ENCODE peak calls at places on chromosomes 5 and 9, in nine cellular contexts. One of them, this sample, is unnamed.

GRCh38 chr5:40796487-40796889 is 1.7 kb downstream of the PRKAA1 start:
- DNase-seq in DND-41: no peak
- DNase-seq in mesenchymal stem cell: peak
- DNase-seq in Peyer's patch: no peak
- DNase-seq in pancreas: no peak
- DNase-seq in HepG2: no peak
- DNase-seq in H1: no peak
- DNase-seq in effector memory CD4-positive, alpha-beta T cell: no peak
- DNase-seq in heart left ventricle: no peak
- DNase-seq in this sample: no peak

GRCh38 chr9:87193151-87193550 is 245.8 kb upstream of the GAS1 start:
- DNase-seq in DND-41: no peak
- DNase-seq in mesenchymal stem cell: peak
- DNase-seq in Peyer's patch: no peak
- DNase-seq in pancreas: no peak
- DNase-seq in HepG2: no peak
- DNase-seq in H1: no peak
- DNase-seq in effector memory CD4-positive, alpha-beta T cell: no peak
- DNase-seq in heart left ventricle: no peak
- DNase-seq in this sample: no peak

GRCh38 chr9:92561374-92562329 is 25.9 kb upstream of the ECM2 start:
- DNase-seq in DND-41: no peak
- DNase-seq in mesenchymal stem cell: peak
- DNase-seq in Peyer's patch: no peak
- DNase-seq in pancreas: no peak
- DNase-seq in HepG2: no peak
- DNase-seq in H1: no peak
- DNase-seq in effector memory CD4-positive, alpha-beta T cell: no peak
- DNase-seq in heart left ventricle: no peak
- DNase-seq in this sample: no peak

GRCh38 chr5:53087596-53087995 is 22.0 kb downstream of the MOCS2 start:
- DNase-seq in DND-41: no peak
- DNase-seq in mesenchymal stem cell: no peak
- DNase-seq in Peyer's patch: no peak
- DNase-seq in pancreas: no peak
- DNase-seq in HepG2: no peak
- DNase-seq in H1: no peak
- DNase-seq in effector memory CD4-positive, alpha-beta T cell: no peak
- DNase-seq in heart left ventricle: no peak
- DNase-seq in this sample: peak

GRCh38 chr9:69324549-69325401 is at the start of gene ENTREP1:
- DNase-seq in DND-41: no peak
- DNase-seq in mesenchymal stem cell: peak
- DNase-seq in Peyer's patch: no peak
- DNase-seq in pancreas: peak
- DNase-seq in HepG2: no peak
- DNase-seq in H1: no peak
- DNase-seq in effector memory CD4-positive, alpha-beta T cell: no peak
- DNase-seq in heart left ventricle: peak
- DNase-seq in this sample: peak

GRCh38 chr5:149439899-149440655 is 61.0 kb upstream of the IL17B start:
- DNase-seq in DND-41: no peak
- DNase-seq in mesenchymal stem cell: peak
- DNase-seq in Peyer's patch: no peak
- DNase-seq in pancreas: no peak
- DNase-seq in HepG2: peak
- DNase-seq in H1: peak
- DNase-seq in effector memory CD4-positive, alpha-beta T cell: no peak
- DNase-seq in heart left ventricle: no peak
- DNase-seq in this sample: no peak

GRCh38 chr9:110571801-110572490 is 7.6 kb downstream of the SVEP1 start:
- DNase-seq in DND-41: no peak
- DNase-seq in mesenchymal stem cell: peak
- DNase-seq in Peyer's patch: no peak
- DNase-seq in pancreas: no peak
- DNase-seq in HepG2: no peak
- DNase-seq in H1: no peak
- DNase-seq in effector memory CD4-positive, alpha-beta T cell: no peak
- DNase-seq in heart left ventricle: no peak
- DNase-seq in this sample: no peak

GRCh38 chr5:31477971-31478370 is 53.9 kb downstream of the DROSHA start:
- DNase-seq in DND-41: no peak
- DNase-seq in mesenchymal stem cell: no peak
- DNase-seq in Peyer's patch: no peak
- DNase-seq in pancreas: no peak
- DNase-seq in HepG2: no peak
- DNase-seq in H1: no peak
- DNase-seq in effector memory CD4-positive, alpha-beta T cell: no peak
- DNase-seq in heart left ventricle: no peak
- DNase-seq in this sample: no peak

GRCh38 chr5:57445715-57446037 is 36.9 kb downstream of the ACTBL2 start:
- DNase-seq in DND-41: no peak
- DNase-seq in mesenchymal stem cell: no peak
- DNase-seq in Peyer's patch: no peak
- DNase-seq in pancreas: no peak
- DNase-seq in HepG2: no peak
- DNase-seq in H1: no peak
- DNase-seq in effector memory CD4-positive, alpha-beta T cell: no peak
- DNase-seq in heart left ventricle: no peak
- DNase-seq in this sample: no peak

GRCh38 chr5:141521244-141521781 is 32.4 kb downstream of the PCDHGC5 start:
- DNase-seq in DND-41: no peak
- DNase-seq in mesenchymal stem cell: peak
- DNase-seq in Peyer's patch: no peak
- DNase-seq in pancreas: no peak
- DNase-seq in HepG2: peak
- DNase-seq in H1: no peak
- DNase-seq in effector memory CD4-positive, alpha-beta T cell: no peak
- DNase-seq in heart left ventricle: peak
- DNase-seq in this sample: peak

GRCh38 chr9:14546693-14547092 is 146.5 kb downstream of the ZDHHC21 start:
- DNase-seq in DND-41: no peak
- DNase-seq in mesenchymal stem cell: no peak
- DNase-seq in Peyer's patch: no peak
- DNase-seq in pancreas: no peak
- DNase-seq in HepG2: no peak
- DNase-seq in H1: no peak
- DNase-seq in effector memory CD4-positive, alpha-beta T cell: no peak
- DNase-seq in heart left ventricle: no peak
- DNase-seq in this sample: no peak

GRCh38 chr9:22041329-22041728 is 32.2 kb upstream of the CDKN2B start:
- DNase-seq in DND-41: no peak
- DNase-seq in mesenchymal stem cell: no peak
- DNase-seq in Peyer's patch: no peak
- DNase-seq in pancreas: no peak
- DNase-seq in HepG2: no peak
- DNase-seq in H1: no peak
- DNase-seq in effector memory CD4-positive, alpha-beta T cell: no peak
- DNase-seq in heart left ventricle: no peak
- DNase-seq in this sample: no peak
- H3K27ac ChIP-seq in DND-41: no peak
- H3K27ac ChIP-seq in mesenchymal stem cell: no peak
- H3K27ac ChIP-seq in Peyer's patch: peak
- H3K27ac ChIP-seq in pancreas: peak
- H3K27ac ChIP-seq in HepG2: no peak
- H3K27ac ChIP-seq in H1: no peak
- H3K27ac ChIP-seq in effector memory CD4-positive, alpha-beta T cell: no peak
- H3K27ac ChIP-seq in heart left ventricle: no peak
- H3K27ac ChIP-seq in this sample: no peak

GRCh38 chr5:153654892-153655520 is 164.5 kb downstream of the GRIA1 start:
- DNase-seq in DND-41: no peak
- DNase-seq in mesenchymal stem cell: no peak
- DNase-seq in Peyer's patch: no peak
- DNase-seq in pancreas: no peak
- DNase-seq in HepG2: peak
- DNase-seq in H1: no peak
- DNase-seq in effector memory CD4-positive, alpha-beta T cell: no peak
- DNase-seq in heart left ventricle: no peak
- DNase-seq in this sample: no peak

GRCh38 chr5:153660919-153661318 is 170.4 kb downstream of the GRIA1 start:
- DNase-seq in DND-41: no peak
- DNase-seq in mesenchymal stem cell: peak
- DNase-seq in Peyer's patch: no peak
- DNase-seq in pancreas: no peak
- DNase-seq in HepG2: no peak
- DNase-seq in H1: no peak
- DNase-seq in effector memory CD4-positive, alpha-beta T cell: no peak
- DNase-seq in heart left ventricle: no peak
- DNase-seq in this sample: no peak

GRCh38 chr5:153659337-153659736 is 168.9 kb downstream of the GRIA1 start:
- DNase-seq in DND-41: no peak
- DNase-seq in mesenchymal stem cell: peak
- DNase-seq in Peyer's patch: no peak
- DNase-seq in pancreas: no peak
- DNase-seq in HepG2: no peak
- DNase-seq in H1: no peak
- DNase-seq in effector memory CD4-positive, alpha-beta T cell: no peak
- DNase-seq in heart left ventricle: no peak
- DNase-seq in this sample: no peak

GRCh38 chr5:153658606-153659005 is 168.1 kb downstream of the GRIA1 start:
- DNase-seq in DND-41: no peak
- DNase-seq in mesenchymal stem cell: no peak
- DNase-seq in Peyer's patch: no peak
- DNase-seq in pancreas: no peak
- DNase-seq in HepG2: no peak
- DNase-seq in H1: peak
- DNase-seq in effector memory CD4-positive, alpha-beta T cell: no peak
- DNase-seq in heart left ventricle: no peak
- DNase-seq in this sample: no peak

DNA sequence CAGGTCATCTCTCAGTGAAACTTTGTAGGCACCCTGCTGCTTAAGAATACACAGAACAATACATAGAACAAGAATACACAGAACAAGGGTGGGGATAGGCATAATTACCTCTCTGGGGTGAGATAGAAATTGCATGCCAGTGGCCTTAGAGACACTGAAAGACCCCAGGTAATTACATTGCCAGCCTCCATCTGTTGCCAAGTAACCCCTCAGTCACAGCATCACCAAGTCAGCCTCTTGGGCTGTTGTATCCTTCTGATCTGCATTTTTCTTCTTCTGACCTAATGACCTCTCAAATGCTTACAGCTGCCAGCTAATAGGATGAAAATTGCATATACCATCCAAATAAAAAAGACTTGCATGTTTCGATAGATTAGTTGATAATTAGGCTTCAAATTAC is 167.7 kb downstream of the GRIA1 start:
- DNase-seq in DND-41: no peak
- DNase-seq in mesenchymal stem cell: no peak
- DNase-seq in Peyer's patch: no peak
- DNase-seq in pancreas: no peak
- DNase-seq in HepG2: no peak
- DNase-seq in H1: no peak
- DNase-seq in effector memory CD4-positive, alpha-beta T cell: no peak
- DNase-seq in heart left ventricle: no peak
- DNase-seq in this sample: no peak
- H3K27ac ChIP-seq in DND-41: no peak
- H3K27ac ChIP-seq in mesenchymal stem cell: no peak
- H3K27ac ChIP-seq in Peyer's patch: no peak
- H3K27ac ChIP-seq in pancreas: no peak
- H3K27ac ChIP-seq in HepG2: no peak
- H3K27ac ChIP-seq in H1: no peak
- H3K27ac ChIP-seq in effector memory CD4-positive, alpha-beta T cell: no peak
- H3K27ac ChIP-seq in heart left ventricle: no peak
- H3K27ac ChIP-seq in this sample: no peak

GRCh38 chr9:114388764-114389375 is 1.1 kb upstream of the AKNA start:
- DNase-seq in DND-41: no peak
- DNase-seq in mesenchymal stem cell: no peak
- DNase-seq in Peyer's patch: no peak
- DNase-seq in pancreas: no peak
- DNase-seq in HepG2: no peak
- DNase-seq in H1: no peak
- DNase-seq in effector memory CD4-positive, alpha-beta T cell: no peak
- DNase-seq in heart left ventricle: no peak
- DNase-seq in this sample: no peak
- H3K27ac ChIP-seq in DND-41: peak
- H3K27ac ChIP-seq in mesenchymal stem cell: no peak
- H3K27ac ChIP-seq in Peyer's patch: peak
- H3K27ac ChIP-seq in pancreas: no peak
- H3K27ac ChIP-seq in HepG2: no peak
- H3K27ac ChIP-seq in H1: no peak
- H3K27ac ChIP-seq in effector memory CD4-positive, alpha-beta T cell: peak
- H3K27ac ChIP-seq in heart left ventricle: no peak
- H3K27ac ChIP-seq in this sample: peak

GRCh38 chr9:129712595-129713524 is 40.0 kb downstream of the PTGES start:
- DNase-seq in DND-41: no peak
- DNase-seq in mesenchymal stem cell: peak
- DNase-seq in Peyer's patch: no peak
- DNase-seq in pancreas: no peak
- DNase-seq in HepG2: no peak
- DNase-seq in H1: no peak
- DNase-seq in effector memory CD4-positive, alpha-beta T cell: no peak
- DNase-seq in heart left ventricle: no peak
- DNase-seq in this sample: no peak

GRCh38 chr9:129717991-129718390 is 34.9 kb downstream of the PTGES start:
- DNase-seq in DND-41: no peak
- DNase-seq in mesenchymal stem cell: no peak
- DNase-seq in Peyer's patch: no peak
- DNase-seq in pancreas: no peak
- DNase-seq in HepG2: no peak
- DNase-seq in H1: no peak
- DNase-seq in effector memory CD4-positive, alpha-beta T cell: no peak
- DNase-seq in heart left ventricle: no peak
- DNase-seq in this sample: no peak

GRCh38 chr9:129716091-129716490 is 36.8 kb downstream of the PTGES start:
- DNase-seq in DND-41: no peak
- DNase-seq in mesenchymal stem cell: no peak
- DNase-seq in Peyer's patch: no peak
- DNase-seq in pancreas: no peak
- DNase-seq in HepG2: no peak
- DNase-seq in H1: no peak
- DNase-seq in effector memory CD4-positive, alpha-beta T cell: no peak
- DNase-seq in heart left ventricle: no peak
- DNase-seq in this sample: no peak

GRCh38 chr9:129718647-129719046 is 34.2 kb downstream of the PTGES start:
- DNase-seq in DND-41: no peak
- DNase-seq in mesenchymal stem cell: no peak
- DNase-seq in Peyer's patch: no peak
- DNase-seq in pancreas: no peak
- DNase-seq in HepG2: no peak
- DNase-seq in H1: no peak
- DNase-seq in effector memory CD4-positive, alpha-beta T cell: no peak
- DNase-seq in heart left ventricle: no peak
- DNase-seq in this sample: no peak

DNA sequence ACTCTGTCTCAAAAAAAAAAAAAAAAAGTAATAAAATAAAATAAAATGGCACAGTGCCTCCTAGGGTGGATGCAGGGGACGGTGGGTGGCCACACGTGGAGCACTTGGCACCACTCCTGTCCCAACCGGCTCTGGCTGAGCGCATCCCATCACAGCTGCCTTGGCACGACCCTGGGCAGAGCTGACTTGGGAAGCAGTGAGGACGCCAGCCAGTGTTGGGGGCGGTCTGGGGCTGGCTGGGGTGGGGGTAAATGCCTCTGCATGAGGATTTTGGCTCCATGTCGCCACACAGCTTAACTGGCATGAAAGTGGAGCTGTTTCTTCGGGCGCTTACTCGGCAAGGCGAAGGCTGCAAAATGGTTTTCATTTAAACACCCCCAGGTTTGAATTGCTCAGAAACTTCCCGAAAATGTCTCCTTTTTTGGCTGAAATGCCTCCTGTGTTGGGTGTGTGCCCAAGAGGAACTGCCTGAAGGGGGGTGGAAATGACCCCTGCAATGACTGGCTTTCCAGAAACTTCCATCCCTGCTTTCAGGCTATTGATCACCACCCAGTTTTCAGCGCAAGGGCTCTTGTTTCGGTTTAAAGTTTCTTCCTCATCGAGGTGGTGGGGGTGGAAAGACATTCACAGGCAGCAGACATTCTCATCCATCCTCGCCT is 38.3 kb downstream of the PTGES start:
- DNase-seq in DND-41: no peak
- DNase-seq in mesenchymal stem cell: no peak
- DNase-seq in Peyer's patch: no peak
- DNase-seq in pancreas: no peak
- DNase-seq in HepG2: no peak
- DNase-seq in H1: no peak
- DNase-seq in effector memory CD4-positive, alpha-beta T cell: no peak
- DNase-seq in heart left ventricle: no peak
- DNase-seq in this sample: no peak
- H3K27ac ChIP-seq in DND-41: no peak
- H3K27ac ChIP-seq in mesenchymal stem cell: no peak
- H3K27ac ChIP-seq in Peyer's patch: no peak
- H3K27ac ChIP-seq in pancreas: no peak
- H3K27ac ChIP-seq in HepG2: no peak
- H3K27ac ChIP-seq in H1: no peak
- H3K27ac ChIP-seq in effector memory CD4-positive, alpha-beta T cell: no peak
- H3K27ac ChIP-seq in heart left ventricle: no peak
- H3K27ac ChIP-seq in this sample: no peak